ENCODE peak calls at places on chromosome 5, in eight cellular contexts. One of them, this sample, is unnamed.

GRCh38 chr5:17727212-17727611 is 93.0 kb downstream of the TAF11L14 start:
- DNase-seq in body of pancreas: no peak
- DNase-seq in SK-N-SH: no peak
- DNase-seq in Caco-2: no peak
- DNase-seq in left ventricle myocardium inferior: no peak
- DNase-seq in Karpas-422: no peak
- DNase-seq in Panc1: no peak
- DNase-seq in right cardiac atrium: no peak
- DNase-seq in this sample: no peak

GRCh38 chr5:1036504-1037122 is 28.0 kb downstream of the NKD2 start:
- DNase-seq in Caco-2: no peak
- DNase-seq in body of pancreas: no peak
- DNase-seq in Panc1: no peak
- DNase-seq in Karpas-422: no peak
- DNase-seq in SK-N-SH: peak; percentile 17
- DNase-seq in left ventricle myocardium inferior: peak; percentile 6
- DNase-seq in right cardiac atrium: no peak
- DNase-seq in this sample: no peak

GRCh38 chr5:10315824-10316509 is 8.3 kb upstream of the CMBL start:
- DNase-seq in body of pancreas: no peak
- DNase-seq in SK-N-SH: no peak
- DNase-seq in left ventricle myocardium inferior: no peak
- DNase-seq in Karpas-422: no peak
- DNase-seq in Caco-2: no peak
- DNase-seq in right cardiac atrium: no peak
- DNase-seq in Panc1: no peak
- DNase-seq in this sample: no peak

GRCh38 chr5:14171091-14171490 is 27.9 kb downstream of the TRIO start:
- DNase-seq in Caco-2: no peak
- DNase-seq in body of pancreas: no peak
- DNase-seq in right cardiac atrium: no peak
- DNase-seq in left ventricle myocardium inferior: no peak
- DNase-seq in Karpas-422: no peak
- DNase-seq in Panc1: no peak
- DNase-seq in SK-N-SH: no peak
- DNase-seq in this sample: no peak

GRCh38 chr5:131959136-131959535 is 13.7 kb upstream of the MEIKIN start:
- DNase-seq in body of pancreas: no peak
- DNase-seq in left ventricle myocardium inferior: no peak
- DNase-seq in Panc1: no peak
- DNase-seq in Karpas-422: no peak
- DNase-seq in right cardiac atrium: no peak
- DNase-seq in Caco-2: no peak
- DNase-seq in SK-N-SH: no peak
- DNase-seq in this sample: no peak

GRCh38 chr5:134634227-134634626 is 1.6 kb upstream of the SAR1B start:
- DNase-seq in Panc1: no peak
- DNase-seq in left ventricle myocardium inferior: no peak
- DNase-seq in SK-N-SH: no peak
- DNase-seq in Karpas-422: no peak
- DNase-seq in body of pancreas: no peak
- DNase-seq in Caco-2: no peak
- DNase-seq in right cardiac atrium: no peak
- DNase-seq in this sample: no peak

GRCh38 chr5:9686211-9686610 is 56.1 kb upstream of the TAS2R1 start:
- DNase-seq in SK-N-SH: no peak
- DNase-seq in Panc1: no peak
- DNase-seq in right cardiac atrium: no peak
- DNase-seq in body of pancreas: no peak
- DNase-seq in left ventricle myocardium inferior: no peak
- DNase-seq in Karpas-422: no peak
- DNase-seq in Caco-2: peak; percentile 30
- DNase-seq in this sample: no peak

GRCh38 chr5:116358911-116359418 is 215.7 kb downstream of the SEMA6A start:
- DNase-seq in Karpas-422: peak; percentile 84
- DNase-seq in body of pancreas: no peak
- DNase-seq in SK-N-SH: no peak
- DNase-seq in Caco-2: no peak
- DNase-seq in left ventricle myocardium inferior: no peak
- DNase-seq in right cardiac atrium: no peak
- DNase-seq in Panc1: no peak
- DNase-seq in this sample: no peak

GRCh38 chr5:53246042-53246836 is 136.7 kb upstream of the MOCS2 start:
- DNase-seq in SK-N-SH: no peak
- DNase-seq in body of pancreas: no peak
- DNase-seq in left ventricle myocardium inferior: no peak
- DNase-seq in Panc1: no peak
- DNase-seq in Caco-2: no peak
- DNase-seq in right cardiac atrium: no peak
- DNase-seq in Karpas-422: no peak
- DNase-seq in this sample: no peak

GRCh38 chr5:143011621-143012020 is 241.4 kb downstream of the ARHGAP26 start:
- DNase-seq in Panc1: no peak
- DNase-seq in body of pancreas: no peak
- DNase-seq in Caco-2: peak; percentile 62
- DNase-seq in SK-N-SH: no peak
- DNase-seq in right cardiac atrium: no peak
- DNase-seq in left ventricle myocardium inferior: no peak
- DNase-seq in Karpas-422: peak; percentile 39
- DNase-seq in this sample: no peak

GRCh38 chr5:84885479-84886258 is 501.0 kb upstream of the EDIL3 start:
- DNase-seq in right cardiac atrium: peak; percentile 40
- DNase-seq in left ventricle myocardium inferior: peak; percentile 54
- DNase-seq in Panc1: no peak
- DNase-seq in Caco-2: no peak
- DNase-seq in body of pancreas: no peak
- DNase-seq in SK-N-SH: no peak
- DNase-seq in Karpas-422: no peak
- DNase-seq in this sample: no peak

GRCh38 chr5:141613344-141613743 is 5.5 kb downstream of the DIAPH1 start:
- DNase-seq in Karpas-422: no peak
- DNase-seq in SK-N-SH: no peak
- DNase-seq in left ventricle myocardium inferior: no peak
- DNase-seq in right cardiac atrium: no peak
- DNase-seq in Panc1: no peak
- DNase-seq in Caco-2: no peak
- DNase-seq in body of pancreas: no peak
- DNase-seq in this sample: no peak
- H3K4me1 ChIP-seq in Karpas-422: peaks cover 69% of the 10 kb centered on the region
- H3K4me1 ChIP-seq in SK-N-SH: peaks cover 8% of the 10 kb centered on the region
- H3K4me1 ChIP-seq in left ventricle myocardium inferior: peaks cover 63% of the 10 kb centered on the region
- H3K4me1 ChIP-seq in right cardiac atrium: peaks cover 2% of the 10 kb centered on the region
- H3K4me1 ChIP-seq in Panc1: peaks cover 30% of the 10 kb centered on the region
- H3K4me1 ChIP-seq in Caco-2: peaks cover 51% of the 10 kb centered on the region
- H3K4me1 ChIP-seq in body of pancreas: peaks cover 64% of the 10 kb centered on the region
- H3K4me1 ChIP-seq in this sample: peaks cover 76% of the 10 kb centered on the region

GRCh38 chr5:139295692-139296091 is 2.2 kb downstream of the MATR3 start:
- DNase-seq in body of pancreas: no peak
- DNase-seq in right cardiac atrium: no peak
- DNase-seq in left ventricle myocardium inferior: no peak
- DNase-seq in SK-N-SH: no peak
- DNase-seq in Caco-2: no peak
- DNase-seq in Panc1: no peak
- DNase-seq in Karpas-422: no peak
- DNase-seq in this sample: no peak
- H3K4me1 ChIP-seq in body of pancreas: peaks cover 62% of the 10 kb centered on the region
- H3K4me1 ChIP-seq in right cardiac atrium: peaks cover 16% of the 10 kb centered on the region
- H3K4me1 ChIP-seq in left ventricle myocardium inferior: peaks cover 76% of the 10 kb centered on the region
- H3K4me1 ChIP-seq in SK-N-SH: peaks cover 20% of the 10 kb centered on the region
- H3K4me1 ChIP-seq in Caco-2: peaks cover 14% of the 10 kb centered on the region
- H3K4me1 ChIP-seq in Panc1: peaks cover 45% of the 10 kb centered on the region
- H3K4me1 ChIP-seq in Karpas-422: peaks cover 60% of the 10 kb centered on the region
- H3K4me1 ChIP-seq in this sample: peaks cover 54% of the 10 kb centered on the region

DNA sequence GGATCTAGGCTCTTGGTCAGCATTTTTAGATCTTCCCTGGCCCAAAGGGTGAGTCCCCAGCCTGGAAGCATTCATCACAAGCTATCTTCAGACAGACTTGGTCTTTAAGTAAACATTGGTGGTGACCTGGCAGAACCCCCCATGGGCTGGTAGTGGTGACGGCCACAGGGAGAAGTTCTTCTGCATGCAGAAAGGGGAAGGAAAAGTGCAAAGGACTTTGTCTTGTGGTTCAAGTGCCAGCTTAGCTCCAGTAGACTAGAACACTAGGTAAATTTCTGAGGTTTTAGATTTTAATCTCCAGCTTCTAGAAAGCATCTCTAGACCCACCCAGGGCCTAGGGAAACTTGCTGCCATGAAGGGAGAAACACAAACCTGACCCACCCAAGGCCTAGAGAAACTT is 584.0 kb downstream of the CHSY3 start:
- DNase-seq in Karpas-422: peak; percentile 58
- DNase-seq in right cardiac atrium: no peak
- DNase-seq in left ventricle myocardium inferior: no peak
- DNase-seq in SK-N-SH: no peak
- DNase-seq in Caco-2: no peak
- DNase-seq in body of pancreas: no peak
- DNase-seq in Panc1: no peak
- DNase-seq in this sample: no peak
- H3K4me1 ChIP-seq in Karpas-422: peaks cover 4% of the 10 kb centered on the region
- H3K4me1 ChIP-seq in right cardiac atrium: no peaks in the 10 kb centered on the region
- H3K4me1 ChIP-seq in left ventricle myocardium inferior: no peaks in the 10 kb centered on the region
- H3K4me1 ChIP-seq in SK-N-SH: no peaks in the 10 kb centered on the region
- H3K4me1 ChIP-seq in Caco-2: no peaks in the 10 kb centered on the region
- H3K4me1 ChIP-seq in body of pancreas: no peaks in the 10 kb centered on the region
- H3K4me1 ChIP-seq in Panc1: no peaks in the 10 kb centered on the region
- H3K4me1 ChIP-seq in this sample: no peaks in the 10 kb centered on the region

GRCh38 chr5:113378081-113378480 is 56.7 kb downstream of the TSSK1B start:
- DNase-seq in Panc1: no peak
- DNase-seq in SK-N-SH: no peak
- DNase-seq in left ventricle myocardium inferior: no peak
- DNase-seq in body of pancreas: no peak
- DNase-seq in Karpas-422: no peak
- DNase-seq in Caco-2: no peak
- DNase-seq in right cardiac atrium: no peak
- DNase-seq in this sample: no peak

GRCh38 chr5:113375492-113376060 is 59.2 kb downstream of the TSSK1B start:
- DNase-seq in Karpas-422: no peak
- DNase-seq in body of pancreas: no peak
- DNase-seq in SK-N-SH: no peak
- DNase-seq in Panc1: no peak
- DNase-seq in right cardiac atrium: no peak
- DNase-seq in Caco-2: no peak
- DNase-seq in left ventricle myocardium inferior: peak; percentile 21
- DNase-seq in this sample: no peak

GRCh38 chr5:113378486-113378885 is 56.3 kb downstream of the TSSK1B start:
- DNase-seq in Panc1: no peak
- DNase-seq in Karpas-422: no peak
- DNase-seq in body of pancreas: no peak
- DNase-seq in left ventricle myocardium inferior: no peak
- DNase-seq in right cardiac atrium: no peak
- DNase-seq in SK-N-SH: no peak
- DNase-seq in Caco-2: no peak
- DNase-seq in this sample: no peak

GRCh38 chr5:113378960-113379541 is 55.7 kb downstream of the TSSK1B start:
- DNase-seq in Caco-2: peak; percentile 60
- DNase-seq in right cardiac atrium: peak; percentile 27
- DNase-seq in Karpas-422: peak; percentile 80
- DNase-seq in SK-N-SH: peak; percentile 69
- DNase-seq in Panc1: peak; percentile 39
- DNase-seq in body of pancreas: peak; percentile 53
- DNase-seq in left ventricle myocardium inferior: peak; percentile 22
- DNase-seq in this sample: peak; percentile 7

DNA sequence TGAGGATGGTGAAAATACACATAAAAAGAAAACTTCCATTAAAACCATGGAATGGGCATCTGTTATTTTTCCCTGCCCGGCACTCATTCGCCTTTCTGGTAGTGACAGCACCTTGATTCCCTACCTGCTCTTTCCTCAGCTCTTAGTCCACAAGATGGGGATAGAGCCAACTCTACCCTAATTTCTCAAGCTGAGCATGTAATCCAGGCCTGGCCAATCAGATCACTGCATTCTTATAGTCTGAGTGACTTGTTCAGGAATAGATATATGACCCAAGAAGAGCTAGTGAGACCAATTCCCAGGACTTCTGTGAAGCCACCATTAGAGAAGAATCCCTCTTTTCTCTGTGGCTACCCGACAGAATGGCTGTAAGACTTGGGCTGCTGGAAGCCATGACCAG is 58.1 kb downstream of the TSSK1B start:
- DNase-seq in SK-N-SH: no peak
- DNase-seq in Karpas-422: peak; percentile 44
- DNase-seq in Panc1: no peak
- DNase-seq in right cardiac atrium: no peak
- DNase-seq in Caco-2: no peak
- DNase-seq in body of pancreas: no peak
- DNase-seq in left ventricle myocardium inferior: no peak
- DNase-seq in this sample: no peak
- H3K4me1 ChIP-seq in SK-N-SH: no peaks in the 10 kb centered on the region
- H3K4me1 ChIP-seq in Karpas-422: peaks cover 4% of the 10 kb centered on the region
- H3K4me1 ChIP-seq in Panc1: no peaks in the 10 kb centered on the region
- H3K4me1 ChIP-seq in right cardiac atrium: no peaks in the 10 kb centered on the region
- H3K4me1 ChIP-seq in Caco-2: no peaks in the 10 kb centered on the region
- H3K4me1 ChIP-seq in body of pancreas: peaks cover 12% of the 10 kb centered on the region
- H3K4me1 ChIP-seq in left ventricle myocardium inferior: peaks cover 34% of the 10 kb centered on the region
- H3K4me1 ChIP-seq in this sample: peaks cover 29% of the 10 kb centered on the region

GRCh38 chr5:150143725-150144058 is 12.0 kb downstream of the PDGFRB start:
- DNase-seq in right cardiac atrium: no peak
- DNase-seq in Panc1: no peak
- DNase-seq in Caco-2: no peak
- DNase-seq in SK-N-SH: no peak
- DNase-seq in body of pancreas: no peak
- DNase-seq in left ventricle myocardium inferior: no peak
- DNase-seq in Karpas-422: no peak
- DNase-seq in this sample: no peak

GRCh38 chr5:150146235-150146634 is 9.4 kb downstream of the PDGFRB start:
- DNase-seq in body of pancreas: no peak
- DNase-seq in SK-N-SH: no peak
- DNase-seq in Karpas-422: no peak
- DNase-seq in right cardiac atrium: no peak
- DNase-seq in Caco-2: no peak
- DNase-seq in left ventricle myocardium inferior: no peak
- DNase-seq in Panc1: no peak
- DNase-seq in this sample: no peak

GRCh38 chr5:150142800-150143724 is 12.6 kb downstream of the PDGFRB start:
- DNase-seq in Panc1: peak; percentile 48
- DNase-seq in left ventricle myocardium inferior: peak; percentile 84
- DNase-seq in right cardiac atrium: peak; percentile 91
- DNase-seq in Caco-2: peak; percentile 47
- DNase-seq in Karpas-422: no peak
- DNase-seq in body of pancreas: peak; percentile 31
- DNase-seq in SK-N-SH: peak; percentile 68
- DNase-seq in this sample: no peak

GRCh38 chr5:150144876-150145275 is 10.8 kb downstream of the PDGFRB start:
- DNase-seq in body of pancreas: no peak
- DNase-seq in Karpas-422: no peak
- DNase-seq in right cardiac atrium: no peak
- DNase-seq in Caco-2: no peak
- DNase-seq in left ventricle myocardium inferior: no peak
- DNase-seq in SK-N-SH: no peak
- DNase-seq in Panc1: no peak
- DNase-seq in this sample: no peak

GRCh38 chr5:150144211-150144801 is 11.3 kb downstream of the PDGFRB start:
- DNase-seq in Karpas-422: no peak
- DNase-seq in Caco-2: no peak
- DNase-seq in right cardiac atrium: peak; percentile 84
- DNase-seq in body of pancreas: peak; percentile 31
- DNase-seq in left ventricle myocardium inferior: peak; percentile 77
- DNase-seq in SK-N-SH: peak; percentile 80
- DNase-seq in Panc1: no peak
- DNase-seq in this sample: no peak
- H3K4me1 ChIP-seq in Karpas-422: no peaks in the 10 kb centered on the region
- H3K4me1 ChIP-seq in Caco-2: peaks cover 67% of the 10 kb centered on the region
- H3K4me1 ChIP-seq in right cardiac atrium: peaks cover 25% of the 10 kb centered on the region
- H3K4me1 ChIP-seq in body of pancreas: no peaks in the 10 kb centered on the region
- H3K4me1 ChIP-seq in left ventricle myocardium inferior: peaks cover 90% of the 10 kb centered on the region
- H3K4me1 ChIP-seq in SK-N-SH: peaks cover 84% of the 10 kb centered on the region
- H3K4me1 ChIP-seq in Panc1: peaks cover 18% of the 10 kb centered on the region
- H3K4me1 ChIP-seq in this sample: no peaks in the 10 kb centered on the region

GRCh38 chr5:62312036-62312435 is 6.0 kb downstream of the KIF2A start:
- DNase-seq in right cardiac atrium: no peak
- DNase-seq in left ventricle myocardium inferior: no peak
- DNase-seq in body of pancreas: no peak
- DNase-seq in Panc1: no peak
- DNase-seq in SK-N-SH: no peak
- DNase-seq in Caco-2: no peak
- DNase-seq in Karpas-422: no peak
- DNase-seq in this sample: no peak
- H3K4me1 ChIP-seq in right cardiac atrium: no peaks in the 10 kb centered on the region
- H3K4me1 ChIP-seq in left ventricle myocardium inferior: peaks cover 18% of the 10 kb centered on the region
- H3K4me1 ChIP-seq in body of pancreas: peaks cover 39% of the 10 kb centered on the region
- H3K4me1 ChIP-seq in Panc1: peaks cover 23% of the 10 kb centered on the region
- H3K4me1 ChIP-seq in SK-N-SH: peaks cover 7% of the 10 kb centered on the region
- H3K4me1 ChIP-seq in Caco-2: peaks cover 5% of the 10 kb centered on the region
- H3K4me1 ChIP-seq in Karpas-422: peaks cover 40% of the 10 kb centered on the region
- H3K4me1 ChIP-seq in this sample: peaks cover 81% of the 10 kb centered on the region